ENCODE peak calls at places on chromosome 15, in eight cellular contexts. R is prostate gland, X is colonic mucosa, Y is uterus, M is H9, D is hepatocyte, A is lower lobe of right lung, B is heart left ventricle. U is an unnamed sample.

GRCh38 chr15:27114440-27114839 is 143.5 kb downstream of the GABRG3 start:
- DNase-seq in R (no peak), X (no peak), Y (no peak), M (no peak), D (no peak), A (no peak), B (no peak), U (no peak)

GRCh38 chr15:59632714-59633113 is 21.1 kb downstream of the GCNT3 start:
- DNase-seq in R (no peak), X (no peak), Y (no peak), M (peak; percentile 74), D (peak; percentile 18), A (no peak), B (no peak), U (no peak)

GRCh38 chr15:80275946-80276345 is 23.9 kb upstream of the CTXND1 start:
- DNase-seq in R (no peak), X (no peak), Y (no peak), M (no peak), D (peak; percentile 19), A (no peak), B (no peak), U (no peak)

GRCh38 chr15:64938192-64938591 is 26.5 kb downstream of the ANKDD1A start:
- DNase-seq in R (no peak), X (no peak), Y (no peak), M (no peak), D (no peak), A (no peak), B (no peak), U (no peak)

GRCh38 chr15:58401991-58402649 is 29.7 kb upstream of the LIPC start:
- DNase-seq in R (peak; percentile 71), X (no peak), Y (peak; percentile 22), M (no peak), D (peak; percentile 32), A (no peak), B (no peak), U (no peak)

GRCh38 chr15:73190189-73190601 is 137.9 kb downstream of the NEO1 start:
- DNase-seq in R (no peak), X (no peak), Y (no peak), M (no peak), D (no peak), A (no peak), B (no peak), U (no peak)

GRCh38 chr15:92898988-92899909 is 875 bp upstream of the CHD2 start:
- DNase-seq in R (peak; percentile 1), X (no peak), Y (no peak), M (no peak), D (no peak), A (no peak), B (no peak), U (no peak)

GRCh38 chr15:51332211-51333147 is 5.9 kb downstream of the CYP19A1 start:
- DNase-seq in R (no peak), X (no peak), Y (no peak), M (no peak), D (no peak), A (no peak), B (no peak), U (no peak)

GRCh38 chr15:89203705-89204273 is 17.6 kb downstream of the RLBP1 start:
- DNase-seq in R (no peak), X (no peak), Y (no peak), M (no peak), D (no peak), A (no peak), B (no peak), U (no peak)

GRCh38 chr15:90232941-90233700 is 620 bp downstream of the CIB1 start:
- DNase-seq in R (peak; percentile 38), X (peak; percentile 90), Y (no peak), M (peak; percentile 78), D (peak; percentile 88), A (peak; percentile 80), B (peak; percentile 69), U (peak; percentile 61)

GRCh38 chr15:29511663-29512062 is 242.0 kb upstream of the NSMCE3 start:
- DNase-seq in R (no peak), X (no peak), Y (no peak), M (no peak), D (no peak), A (no peak), B (no peak), U (no peak)

GRCh38 chr15:60798821-60799220 is 319.9 kb upstream of the ICE2 start:
- DNase-seq in R (no peak), X (no peak), Y (no peak), M (no peak), D (peak; percentile 22), A (no peak), B (no peak), U (no peak)

GRCh38 chr15:63203451-63204090 is 14.2 kb downstream of the RAB8B start:
- DNase-seq in R (no peak), X (no peak), Y (no peak), M (no peak), D (no peak), A (no peak), B (no peak), U (no peak)

GRCh38 chr15:55358471-55358870 is 39.4 kb downstream of the PIGB start:
- DNase-seq in R (no peak), X (no peak), Y (no peak), M (no peak), D (no peak), A (no peak), B (no peak), U (no peak)

GRCh38 chr15:35545825-35546580 is at the start of gene DPH6:
- DNase-seq in R (peak; percentile 63), X (peak; percentile 80), Y (peak; percentile 81), M (peak; percentile 83), D (peak; percentile 90), A (peak; percentile 90), B (peak; percentile 93), U (peak; percentile 87)

GRCh38 chr15:25226360-25226759 is 212.5 kb downstream of the UBE3A start:
- DNase-seq in R (no peak), X (no peak), Y (no peak), M (no peak), D (no peak), A (no peak), B (peak; percentile 59), U (peak; percentile 66)

GRCh38 chr15:29123991-29124390 is 145.6 kb downstream of the NSMCE3 start:
- DNase-seq in R (no peak), X (no peak), Y (no peak), M (no peak), D (no peak), A (peak; percentile 30), B (peak; percentile 1), U (no peak)

GRCh38 chr15:81235276-81235675 is 38.6 kb downstream of the IL16 start:
- DNase-seq in R (no peak), X (no peak), Y (no peak), M (no peak), D (no peak), A (no peak), B (no peak), U (no peak)

GRCh38 chr15:73560501-73561117 is 72.6 kb downstream of the NPTN start:
- DNase-seq in R (peak; percentile 35), X (peak; percentile 38), Y (no peak), M (no peak), D (peak; percentile 76), A (no peak), B (no peak), U (no peak)

GRCh38 chr15:43215961-43216360 is 4.9 kb downstream of the EPB42 start:
- DNase-seq in R (no peak), X (no peak), Y (no peak), M (no peak), D (no peak), A (no peak), B (no peak), U (no peak)

GRCh38 chr15:80967991-80968510 is 21.6 kb downstream of the MESD start:
- DNase-seq in R (no peak), X (no peak), Y (no peak), M (no peak), D (no peak), A (no peak), B (no peak), U (no peak)

DNA sequence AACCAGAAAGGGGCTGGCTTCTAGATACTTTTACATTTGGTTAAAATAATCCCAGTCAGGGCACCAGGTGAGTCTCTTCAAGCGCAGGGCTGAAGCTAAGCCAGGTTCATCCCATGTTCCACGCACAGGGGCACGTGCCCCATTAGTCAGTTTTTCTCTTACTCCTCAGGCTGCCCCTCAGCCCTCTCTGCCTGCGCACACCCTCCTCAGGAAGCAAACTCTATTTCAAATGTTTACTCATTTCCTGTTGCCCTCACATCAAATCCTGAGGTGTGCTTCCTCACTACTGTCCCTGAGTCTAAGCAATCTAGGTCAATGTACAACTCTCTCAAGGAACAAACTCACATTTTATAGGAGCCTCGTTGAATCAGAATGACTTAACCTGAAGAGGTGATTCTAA is 48.5 kb downstream of the THBS1 start:
- DNase-seq in R (no peak), X (peak; percentile 67), Y (no peak), M (no peak), D (peak; percentile 23), A (no peak), B (no peak), U (no peak)
- H3K4me1 ChIP-seq in R (peaks cover 7% of the 10 kb centered on the region), X (peaks cover 31% of the 10 kb centered on the region), Y (no peaks in the 10 kb centered on the region), M (no peaks in the 10 kb centered on the region), D (peaks cover 17% of the 10 kb centered on the region), A (peaks cover 45% of the 10 kb centered on the region), B (peaks cover 32% of the 10 kb centered on the region), U (peaks cover 73% of the 10 kb centered on the region)

DNA sequence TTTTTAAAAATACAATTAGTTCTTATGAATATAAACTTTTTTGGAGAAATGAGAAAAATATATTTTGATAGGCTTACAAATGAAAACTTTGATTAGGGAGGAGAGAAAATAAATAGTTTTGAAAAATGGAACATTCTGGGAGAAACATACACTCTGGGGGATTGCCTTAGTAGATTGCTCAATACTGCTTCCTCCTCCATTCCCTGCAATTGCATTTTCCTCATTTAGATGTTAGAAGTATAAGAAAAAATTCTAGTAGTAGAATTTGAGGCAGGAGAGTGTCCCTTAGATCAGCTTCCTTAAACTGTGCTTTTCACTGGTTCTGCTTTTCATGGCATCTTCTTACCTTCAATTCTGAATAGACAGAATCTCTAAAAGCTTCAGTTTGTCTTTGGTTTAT is 46.2 kb upstream of the CTDSPL2 start:
- DNase-seq in R (no peak), X (no peak), Y (no peak), M (no peak), D (no peak), A (no peak), B (no peak), U (no peak)
- H3K4me1 ChIP-seq in R (no peaks in the 10 kb centered on the region), X (no peaks in the 10 kb centered on the region), Y (no peaks in the 10 kb centered on the region), M (no peaks in the 10 kb centered on the region), D (no peaks in the 10 kb centered on the region), A (no peaks in the 10 kb centered on the region), B (no peaks in the 10 kb centered on the region), U (peaks cover 11% of the 10 kb centered on the region)

DNA sequence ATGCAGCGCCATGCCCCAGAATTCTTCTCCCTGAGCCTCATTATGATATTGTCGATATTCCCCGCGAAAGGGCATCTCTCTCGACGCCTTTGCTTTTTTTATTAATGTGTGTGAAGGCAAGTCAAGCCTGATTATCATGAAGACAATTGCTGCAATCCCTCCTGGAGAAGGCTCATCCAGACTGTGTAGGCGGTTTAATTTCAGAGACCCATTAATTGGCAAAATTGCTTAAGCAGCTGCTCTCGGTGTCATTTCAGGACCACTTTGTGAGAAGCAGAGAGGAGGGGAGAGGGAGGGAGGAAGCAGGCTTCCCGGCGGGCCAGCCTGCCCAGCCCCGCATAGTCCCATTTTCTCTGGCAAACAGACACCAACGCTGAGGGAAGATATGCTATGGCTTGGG is 321.3 kb upstream of the TLE3 start:
- DNase-seq in R (no peak), X (no peak), Y (no peak), M (no peak), D (no peak), A (no peak), B (no peak), U (no peak)
- H3K4me1 ChIP-seq in R (peaks cover 4% of the 10 kb centered on the region), X (no peaks in the 10 kb centered on the region), Y (no peaks in the 10 kb centered on the region), M (no peaks in the 10 kb centered on the region), D (no peaks in the 10 kb centered on the region), A (peaks cover 3% of the 10 kb centered on the region), B (no peaks in the 10 kb centered on the region), U (no peaks in the 10 kb centered on the region)

GRCh38 chr15:99129644-99130043 is 24.8 kb downstream of the SYNM start:
- DNase-seq in R (no peak), X (no peak), Y (no peak), M (no peak), D (no peak), A (no peak), B (no peak), U (no peak)
- H3K4me1 ChIP-seq in R (no peaks in the 10 kb centered on the region), X (no peaks in the 10 kb centered on the region), Y (no peaks in the 10 kb centered on the region), M (no peaks in the 10 kb centered on the region), D (peaks cover 9% of the 10 kb centered on the region), A (peaks cover 4% of the 10 kb centered on the region), B (peaks cover 23% of the 10 kb centered on the region), U (peaks cover 65% of the 10 kb centered on the region)